ENCODE peak calls at places on chromosomes 16 and 17, in six cellular contexts. One of them, this sample, is unnamed. For H3K36me3 and H3K9me3, the result is how much of the 10 kb centered on the place peaks cover.

GRCh38 chr16:17437142-17437720 is 33.5 kb downstream of the XYLT1 start:
- DNase-seq in CD4-positive, alpha-beta memory T cell: no peak
- DNase-seq in tibial nerve: no peak
- DNase-seq in transverse colon: no peak
- DNase-seq in heart right ventricle: no peak
- DNase-seq in psoas muscle: no peak
- DNase-seq in this sample: no peak

GRCh38 chr17:63475491-63476412 is 1.1 kb upstream of the ACE start:
- DNase-seq in CD4-positive, alpha-beta memory T cell: no peak
- DNase-seq in tibial nerve: no peak
- DNase-seq in transverse colon: no peak
- DNase-seq in heart right ventricle: no peak
- DNase-seq in psoas muscle: no peak
- DNase-seq in this sample: no peak

GRCh38 chr17:45394913-45395568 is 37.6 kb downstream of the ARHGAP27 start:
- DNase-seq in CD4-positive, alpha-beta memory T cell: no peak
- DNase-seq in tibial nerve: peak
- DNase-seq in transverse colon: peak
- DNase-seq in heart right ventricle: peak
- DNase-seq in psoas muscle: peak
- DNase-seq in this sample: peak

GRCh38 chr16:58020628-58021521 is 4.7 kb upstream of the MMP15 start:
- DNase-seq in CD4-positive, alpha-beta memory T cell: peak
- DNase-seq in tibial nerve: peak
- DNase-seq in transverse colon: peak
- DNase-seq in heart right ventricle: peak
- DNase-seq in psoas muscle: peak
- DNase-seq in this sample: peak

GRCh38 chr16:3641801-3642396 is 12.6 kb upstream of the DNASE1 start:
- DNase-seq in CD4-positive, alpha-beta memory T cell: no peak
- DNase-seq in tibial nerve: no peak
- DNase-seq in transverse colon: no peak
- DNase-seq in heart right ventricle: no peak
- DNase-seq in psoas muscle: no peak
- DNase-seq in this sample: no peak

GRCh38 chr17:48051706-48052486 is 3.7 kb downstream of the NFE2L1 start:
- DNase-seq in CD4-positive, alpha-beta memory T cell: no peak
- DNase-seq in tibial nerve: peak
- DNase-seq in transverse colon: peak
- DNase-seq in heart right ventricle: peak
- DNase-seq in psoas muscle: peak
- DNase-seq in this sample: no peak

GRCh38 chr17:15351925-15352324 is 10.5 kb upstream of the TEKT3 start:
- DNase-seq in CD4-positive, alpha-beta memory T cell: no peak
- DNase-seq in tibial nerve: peak
- DNase-seq in transverse colon: peak
- DNase-seq in heart right ventricle: no peak
- DNase-seq in psoas muscle: no peak
- DNase-seq in this sample: no peak

GRCh38 chr16:56911771-56912541 is 20.0 kb upstream of the HERPUD1 start:
- DNase-seq in CD4-positive, alpha-beta memory T cell: no peak
- DNase-seq in tibial nerve: peak
- DNase-seq in transverse colon: peak
- DNase-seq in heart right ventricle: peak
- DNase-seq in psoas muscle: peak
- DNase-seq in this sample: peak

GRCh38 chr16:66939366-66939765 is 4.0 kb downstream of the CES2 start:
- DNase-seq in CD4-positive, alpha-beta memory T cell: no peak
- DNase-seq in tibial nerve: no peak
- DNase-seq in transverse colon: no peak
- DNase-seq in heart right ventricle: no peak
- DNase-seq in psoas muscle: peak
- DNase-seq in this sample: no peak

GRCh38 chr17:78797691-78798585 is 15.9 kb upstream of the CYTH1 start:
- DNase-seq in CD4-positive, alpha-beta memory T cell: peak
- DNase-seq in tibial nerve: no peak
- DNase-seq in transverse colon: no peak
- DNase-seq in heart right ventricle: no peak
- DNase-seq in psoas muscle: peak
- DNase-seq in this sample: no peak

GRCh38 chr16:16992986-16993783 is 477.6 kb downstream of the XYLT1 start:
- DNase-seq in CD4-positive, alpha-beta memory T cell: no peak
- DNase-seq in tibial nerve: no peak
- DNase-seq in transverse colon: no peak
- DNase-seq in heart right ventricle: no peak
- DNase-seq in psoas muscle: no peak
- DNase-seq in this sample: no peak

GRCh38 chr16:85231959-85232358 is 119.7 kb upstream of the CIBAR2 start:
- DNase-seq in CD4-positive, alpha-beta memory T cell: no peak
- DNase-seq in tibial nerve: no peak
- DNase-seq in transverse colon: no peak
- DNase-seq in heart right ventricle: peak
- DNase-seq in psoas muscle: peak
- DNase-seq in this sample: no peak

GRCh38 chr16:71852146-71852545 is 6.4 kb downstream of the ATXN1L start:
- DNase-seq in CD4-positive, alpha-beta memory T cell: no peak
- DNase-seq in tibial nerve: no peak
- DNase-seq in transverse colon: no peak
- DNase-seq in heart right ventricle: no peak
- DNase-seq in psoas muscle: no peak
- DNase-seq in this sample: no peak

GRCh38 chr17:78723001-78723796 is 58.9 kb downstream of the CYTH1 start:
- DNase-seq in CD4-positive, alpha-beta memory T cell: no peak
- DNase-seq in tibial nerve: no peak
- DNase-seq in transverse colon: peak
- DNase-seq in heart right ventricle: peak
- DNase-seq in psoas muscle: peak
- DNase-seq in this sample: no peak

GRCh38 chr17:76427457-76428231 is 25.3 kb downstream of the UBE2O start:
- DNase-seq in CD4-positive, alpha-beta memory T cell: no peak
- DNase-seq in tibial nerve: no peak
- DNase-seq in transverse colon: peak
- DNase-seq in heart right ventricle: peak
- DNase-seq in psoas muscle: no peak
- DNase-seq in this sample: no peak

GRCh38 chr16:28320023-28320561 is 27.8 kb downstream of the SBK1 start:
- DNase-seq in CD4-positive, alpha-beta memory T cell: no peak
- DNase-seq in tibial nerve: no peak
- DNase-seq in transverse colon: no peak
- DNase-seq in heart right ventricle: no peak
- DNase-seq in psoas muscle: no peak
- DNase-seq in this sample: no peak

GRCh38 chr16:17204248-17205043 is 266.3 kb downstream of the XYLT1 start:
- DNase-seq in CD4-positive, alpha-beta memory T cell: no peak
- DNase-seq in tibial nerve: no peak
- DNase-seq in transverse colon: no peak
- DNase-seq in heart right ventricle: no peak
- DNase-seq in psoas muscle: no peak
- DNase-seq in this sample: no peak

GRCh38 chr17:42378597-42379594 is 9.3 kb downstream of the STAT3 start:
- DNase-seq in CD4-positive, alpha-beta memory T cell: no peak
- DNase-seq in tibial nerve: no peak
- DNase-seq in transverse colon: peak
- DNase-seq in heart right ventricle: no peak
- DNase-seq in psoas muscle: no peak
- DNase-seq in this sample: no peak

GRCh38 chr16:66487580-66488235 is 60.6 kb downstream of the BEAN1 start:
- DNase-seq in CD4-positive, alpha-beta memory T cell: no peak
- DNase-seq in tibial nerve: no peak
- DNase-seq in transverse colon: no peak
- DNase-seq in heart right ventricle: no peak
- DNase-seq in psoas muscle: no peak
- DNase-seq in this sample: no peak

GRCh38 chr16:69187891-69188451 is 1.0 kb downstream of the SNTB2 start:
- DNase-seq in CD4-positive, alpha-beta memory T cell: peak
- DNase-seq in tibial nerve: peak
- DNase-seq in transverse colon: peak
- DNase-seq in heart right ventricle: peak
- DNase-seq in psoas muscle: peak
- DNase-seq in this sample: peak

GRCh38 chr16:19748389-19749110 is 30.5 kb downstream of the IQCK start:
- DNase-seq in CD4-positive, alpha-beta memory T cell: no peak
- DNase-seq in tibial nerve: no peak
- DNase-seq in transverse colon: no peak
- DNase-seq in heart right ventricle: no peak
- DNase-seq in psoas muscle: no peak
- DNase-seq in this sample: no peak

GRCh38 chr16:67199011-67199807 is at the start of gene ELMO3:
- DNase-seq in CD4-positive, alpha-beta memory T cell: peak
- DNase-seq in tibial nerve: no peak
- DNase-seq in transverse colon: peak
- DNase-seq in heart right ventricle: no peak
- DNase-seq in psoas muscle: no peak
- DNase-seq in this sample: peak

GRCh38 chr16:11082108-11082859 is 137.9 kb downstream of the CLEC16A start:
- DNase-seq in CD4-positive, alpha-beta memory T cell: no peak
- DNase-seq in tibial nerve: no peak
- DNase-seq in transverse colon: no peak
- DNase-seq in heart right ventricle: no peak
- DNase-seq in psoas muscle: no peak
- DNase-seq in this sample: no peak

GRCh38 chr16:60331168-60331567 is 1597.1 kb upstream of the GOT2 start:
- DNase-seq in CD4-positive, alpha-beta memory T cell: no peak
- DNase-seq in tibial nerve: no peak
- DNase-seq in transverse colon: no peak
- DNase-seq in heart right ventricle: no peak
- DNase-seq in psoas muscle: no peak
- DNase-seq in this sample: no peak

GRCh38 chr16:80806957-80807356 is 2.6 kb upstream of the CDYL2 start:
- DNase-seq in CD4-positive, alpha-beta memory T cell: peak
- DNase-seq in tibial nerve: no peak
- DNase-seq in transverse colon: no peak
- DNase-seq in heart right ventricle: no peak
- DNase-seq in psoas muscle: no peak
- DNase-seq in this sample: no peak

GRCh38 chr16:74463888-74464287 is 42.6 kb upstream of the CLEC18B start:
- DNase-seq in CD4-positive, alpha-beta memory T cell: no peak
- DNase-seq in tibial nerve: no peak
- DNase-seq in transverse colon: no peak
- DNase-seq in heart right ventricle: no peak
- DNase-seq in psoas muscle: no peak
- DNase-seq in this sample: no peak

GRCh38 chr17:44235583-44235936 is 16.1 kb upstream of the UBTF start:
- DNase-seq in CD4-positive, alpha-beta memory T cell: no peak
- DNase-seq in tibial nerve: no peak
- DNase-seq in transverse colon: no peak
- DNase-seq in heart right ventricle: no peak
- DNase-seq in psoas muscle: no peak
- DNase-seq in this sample: no peak

GRCh38 chr17:81867952-81868673 is 3.0 kb downstream of the ARHGDIA start:
- DNase-seq in CD4-positive, alpha-beta memory T cell: no peak
- DNase-seq in tibial nerve: no peak
- DNase-seq in transverse colon: peak
- DNase-seq in heart right ventricle: no peak
- DNase-seq in psoas muscle: no peak
- DNase-seq in this sample: no peak
- H3K36me3 ChIP-seq in CD4-positive, alpha-beta memory T cell: under half
- H3K36me3 ChIP-seq in tibial nerve: under half
- H3K36me3 ChIP-seq in transverse colon: under half
- H3K36me3 ChIP-seq in heart right ventricle: under half
- H3K36me3 ChIP-seq in psoas muscle: half or more
- H3K36me3 ChIP-seq in this sample: under half

DNA sequence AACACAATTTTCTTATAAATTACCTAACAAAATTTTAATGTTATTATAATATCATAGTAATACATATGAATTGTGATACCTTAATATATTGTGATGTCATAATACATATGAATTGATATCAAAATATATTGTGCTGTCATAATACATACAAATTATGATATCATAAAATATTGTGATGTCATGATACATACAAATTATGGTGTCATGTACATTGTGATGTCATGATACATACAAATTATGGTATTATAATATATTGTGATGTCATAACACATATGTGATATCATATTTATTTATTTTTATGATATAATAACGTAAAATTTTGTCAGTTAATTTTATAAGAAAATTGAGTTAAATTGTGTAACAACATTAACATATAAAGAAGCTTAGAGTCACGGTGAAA is 1927.2 kb downstream of the TP53TG3F start:
- DNase-seq in CD4-positive, alpha-beta memory T cell: no peak
- DNase-seq in tibial nerve: no peak
- DNase-seq in transverse colon: no peak
- DNase-seq in heart right ventricle: no peak
- DNase-seq in psoas muscle: no peak
- DNase-seq in this sample: no peak
- H3K9me3 ChIP-seq in CD4-positive, alpha-beta memory T cell: under half
- H3K9me3 ChIP-seq in tibial nerve: under half
- H3K9me3 ChIP-seq in transverse colon: under half
- H3K9me3 ChIP-seq in heart right ventricle: under half
- H3K9me3 ChIP-seq in psoas muscle: under half
- H3K9me3 ChIP-seq in this sample: under half

GRCh38 chr17:8490256-8491023 is 54.8 kb downstream of the NDEL1 start:
- DNase-seq in CD4-positive, alpha-beta memory T cell: no peak
- DNase-seq in tibial nerve: no peak
- DNase-seq in transverse colon: no peak
- DNase-seq in heart right ventricle: no peak
- DNase-seq in psoas muscle: no peak
- DNase-seq in this sample: no peak
- H3K36me3 ChIP-seq in CD4-positive, alpha-beta memory T cell: under half
- H3K36me3 ChIP-seq in tibial nerve: under half
- H3K36me3 ChIP-seq in transverse colon: under half
- H3K36me3 ChIP-seq in heart right ventricle: under half
- H3K36me3 ChIP-seq in psoas muscle: under half
- H3K36me3 ChIP-seq in this sample: under half

GRCh38 chr16:88856122-88856827 is 472 bp downstream of the GALNS start:
- DNase-seq in CD4-positive, alpha-beta memory T cell: peak
- DNase-seq in tibial nerve: no peak
- DNase-seq in transverse colon: peak
- DNase-seq in heart right ventricle: peak
- DNase-seq in psoas muscle: peak
- DNase-seq in this sample: peak
- H3K9me3 ChIP-seq in CD4-positive, alpha-beta memory T cell: under half
- H3K9me3 ChIP-seq in tibial nerve: under half
- H3K9me3 ChIP-seq in transverse colon: under half
- H3K9me3 ChIP-seq in heart right ventricle: under half
- H3K9me3 ChIP-seq in psoas muscle: under half
- H3K9me3 ChIP-seq in this sample: under half

DNA sequence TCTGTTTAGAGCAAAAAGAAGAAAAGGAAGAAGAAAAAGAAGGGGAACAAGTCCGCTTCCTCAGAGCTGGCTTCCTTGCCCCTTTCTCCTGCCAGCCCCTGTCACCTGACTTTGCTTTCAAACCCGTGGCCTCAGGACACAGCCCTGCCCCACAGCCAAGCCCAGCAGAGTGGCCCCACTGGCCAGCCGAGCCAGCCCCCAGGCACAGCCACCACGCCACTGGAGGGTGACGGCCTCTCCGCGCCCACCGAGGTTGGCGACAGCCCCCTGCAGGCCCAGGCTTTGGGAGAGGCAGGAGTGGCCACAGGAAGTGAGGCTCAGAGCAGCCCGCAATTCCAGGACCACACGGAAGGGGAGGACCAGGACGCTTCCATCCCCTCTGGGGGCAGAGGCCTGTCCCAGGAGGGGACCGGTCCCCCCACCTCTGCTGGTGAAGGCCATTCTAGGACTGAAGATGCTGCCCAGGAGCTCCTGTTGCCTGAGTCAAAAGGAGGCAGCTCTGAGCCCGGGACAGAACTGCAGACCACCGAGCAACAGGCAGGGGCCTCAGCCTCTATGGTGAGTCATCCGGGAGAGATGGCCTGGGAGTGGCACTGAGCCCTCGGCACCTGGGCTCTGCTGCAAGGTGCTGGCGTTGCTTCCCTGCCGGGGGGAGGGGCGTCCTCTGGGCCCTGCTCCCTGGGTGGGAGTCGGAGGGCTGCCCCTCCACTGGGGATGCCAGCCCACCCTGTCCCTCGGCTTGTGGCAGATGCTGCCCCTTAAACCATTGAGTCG is 27.3 kb downstream of the RNF213 start:
- DNase-seq in CD4-positive, alpha-beta memory T cell: no peak
- DNase-seq in tibial nerve: no peak
- DNase-seq in transverse colon: no peak
- DNase-seq in heart right ventricle: no peak
- DNase-seq in psoas muscle: peak
- DNase-seq in this sample: no peak
- H3K36me3 ChIP-seq in CD4-positive, alpha-beta memory T cell: half or more
- H3K36me3 ChIP-seq in tibial nerve: under half
- H3K36me3 ChIP-seq in transverse colon: under half
- H3K36me3 ChIP-seq in heart right ventricle: under half
- H3K36me3 ChIP-seq in psoas muscle: half or more
- H3K36me3 ChIP-seq in this sample: half or more

This sample was measured in lung.